ENCODE peak calls at places on chromosomes 12 and 14, in four cellular contexts. K is GM12878, W is HepG2, V is WTC11. M is an unnamed sample.

GRCh38 chr12:34403706-34404376 is 381.5 kb downstream of the ALG10 start:
- DNase-seq in K (no peak), W (no peak), V (peak; percentile 3), M (peak; percentile 0)

GRCh38 chr12:132429122-132429931 is 60.6 kb upstream of the FBRSL1 start:
- DNase-seq in K (no peak), W (peak; percentile 20), V (peak; percentile 52), M (no peak)

GRCh38 chr14:91038439-91038838 is 22.0 kb downstream of the RPS6KA5 start:
- DNase-seq in K (no peak), W (no peak), V (no peak), M (no peak)

GRCh38 chr12:53990311-53991076 is 5.5 kb downstream of the HOXC10 start:
- DNase-seq in K (no peak), W (no peak), V (no peak), M (no peak)

GRCh38 chr14:104438166-104438887 is 141.2 kb upstream of the C14orf180 start:
- DNase-seq in K (no peak), W (no peak), V (no peak), M (peak; percentile 1)

GRCh38 chr12:2291182-2291832 is 238.5 kb downstream of the CACNA1C start:
- DNase-seq in K (no peak), W (peak; percentile 33), V (peak; percentile 64), M (peak; percentile 81)

GRCh38 chr12:105977256-105978051 is 161.3 kb downstream of the NUAK1 start:
- DNase-seq in K (no peak), W (no peak), V (no peak), M (no peak)

GRCh38 chr12:3236345-3237153 is 159.4 kb downstream of the TSPAN9 start:
- DNase-seq in K (no peak), W (peak; percentile 29), V (peak; percentile 52), M (peak; percentile 57)

GRCh38 chr14:65790185-65790815 is 377.8 kb downstream of the FUT8 start:
- DNase-seq in K (no peak), W (no peak), V (no peak), M (no peak)

GRCh38 chr12:53122961-53123468 is 19.7 kb downstream of the SOAT2 start:
- DNase-seq in K (no peak), W (no peak), V (no peak), M (no peak)

GRCh38 chr12:53174881-53175491 is 5.5 kb upstream of the ZNF740 start:
- DNase-seq in K (no peak), W (peak; percentile 94), V (peak; percentile 63), M (no peak)

GRCh38 chr12:68871899-68872298 is 61.1 kb downstream of the CPM start:
- DNase-seq in K (no peak), W (peak; percentile 23), V (peak; percentile 23), M (no peak)

GRCh38 chr12:81863406-81863805 is 104.3 kb upstream of the PPFIA2 start:
- DNase-seq in K (no peak), W (no peak), V (no peak), M (no peak)

GRCh38 chr14:101584049-101584859 is 23.0 kb downstream of the DIO3 start:
- DNase-seq in K (no peak), W (no peak), V (no peak), M (peak; percentile 81)

GRCh38 chr12:62466018-62466595 is 519 bp upstream of the MON2 start:
- DNase-seq in K (no peak), W (peak; percentile 6), V (peak; percentile 24), M (peak; percentile 53)

GRCh38 chr12:94745562-94745961 is 95.2 kb upstream of the TMCC3 start:
- DNase-seq in K (no peak), W (no peak), V (no peak), M (no peak)

GRCh38 chr14:71070169-71070568 is 162.9 kb downstream of the PCNX1 start:
- DNase-seq in K (no peak), W (no peak), V (no peak), M (no peak)

GRCh38 chr14:104782823-104783170 is 12.8 kb downstream of the AKT1 start:
- DNase-seq in K (no peak), W (no peak), V (no peak), M (no peak)

GRCh38 chr12:89421093-89421835 is 69.0 kb upstream of the DUSP6 start:
- DNase-seq in K (no peak), W (no peak), V (no peak), M (no peak)

GRCh38 chr12:92039048-92039447 is 106.6 kb downstream of the BTG1 start:
- DNase-seq in K (no peak), W (no peak), V (no peak), M (no peak)

GRCh38 chr12:8088574-8088973 is 6.5 kb downstream of the NECAP1 start:
- DNase-seq in K (no peak), W (no peak), V (no peak), M (no peak)

GRCh38 chr14:33986804-33987203 is 35.9 kb upstream of the EGLN3 start:
- DNase-seq in K (no peak), W (no peak), V (no peak), M (no peak)

GRCh38 chr12:108995370-108995992 is 25.4 kb downstream of the SVOP start:
- DNase-seq in K (no peak), W (no peak), V (no peak), M (no peak)

DNA sequence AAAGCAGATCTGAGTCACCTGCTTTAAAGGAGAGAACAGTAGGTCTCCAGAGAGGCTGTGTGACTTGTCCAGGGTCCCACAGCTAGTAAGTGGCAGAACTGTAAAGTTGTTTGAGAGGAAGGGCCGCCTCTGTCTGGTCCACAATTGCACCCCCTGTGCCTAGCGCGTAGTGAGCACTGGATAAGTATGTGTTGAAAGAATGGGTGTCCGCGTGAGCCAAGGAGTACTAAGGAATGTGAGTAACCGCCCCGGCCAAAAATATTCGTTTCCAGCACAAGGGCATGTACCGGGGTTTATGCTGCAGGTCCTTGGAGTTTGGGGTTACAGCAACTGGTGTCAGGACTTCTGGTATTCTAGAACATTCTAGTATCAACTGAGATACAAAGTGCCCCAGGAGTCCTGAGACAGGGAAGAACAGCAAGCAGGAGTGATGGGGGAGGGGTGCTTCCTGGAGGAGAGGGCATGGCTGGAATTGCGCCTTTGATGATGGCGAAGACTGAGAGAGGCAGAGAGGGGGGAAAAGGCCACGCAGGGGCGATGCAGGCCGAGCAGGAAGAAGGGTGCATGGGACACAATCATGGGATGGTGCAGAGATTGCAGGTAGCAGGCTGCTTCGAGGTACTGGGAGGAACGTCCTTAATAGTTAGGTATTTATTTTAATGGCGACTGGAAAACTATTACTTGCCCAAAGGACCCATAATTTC is 91.0 kb downstream of the SCARB1 start:
- DNase-seq in K (no peak), W (no peak), V (no peak), M (no peak)
- TF ChIP-seq CBFB in K (no peak), W (no peak), V (no peak), M (no peak)

DNA sequence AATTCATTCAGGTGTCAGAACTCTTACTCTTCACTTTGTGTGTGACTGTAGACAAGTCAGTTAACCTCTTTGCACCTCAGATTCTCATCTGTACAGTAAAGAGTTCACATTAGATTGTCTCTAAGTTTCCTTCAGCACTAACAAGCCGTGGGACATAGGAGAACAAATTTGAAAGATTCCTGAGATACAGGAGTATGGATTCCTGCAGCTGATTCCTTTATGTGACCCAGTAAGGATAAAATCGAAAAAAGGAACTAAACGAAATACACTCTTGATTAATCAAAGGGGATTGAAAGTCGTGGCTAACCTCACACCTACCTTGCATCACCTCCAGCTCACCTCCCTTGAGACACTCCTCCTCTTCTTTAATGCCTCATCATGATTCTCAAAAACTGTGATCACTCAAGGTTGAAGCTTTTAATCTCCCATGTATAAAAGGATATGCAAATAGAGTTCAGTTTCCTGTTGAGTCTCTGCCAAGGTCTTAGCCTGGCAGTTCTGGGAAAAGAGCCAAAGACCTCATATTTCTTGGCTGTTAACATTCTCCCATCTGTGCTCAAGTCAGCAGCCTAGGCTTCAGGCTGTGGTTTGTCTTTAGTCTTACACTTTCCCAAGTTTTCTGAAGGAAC is 156.6 kb downstream of the DAD1 start:
- DNase-seq in K (no peak), W (no peak), V (no peak), M (no peak)
- TF ChIP-seq CBFB in K (no peak), W (no peak), V (no peak), M (no peak)

GRCh38 chr12:112134731-112135130 is 9.4 kb downstream of the TRAFD1 start:
- DNase-seq in K (no peak), W (no peak), V (no peak), M (no peak)
- TF ChIP-seq CBFB in K (no peak), W (no peak), V (no peak), M (no peak)

GRCh38 chr12:740921-741320 is 11.5 kb upstream of the WNK1 start:
- DNase-seq in K (no peak), W (no peak), V (no peak), M (no peak)
- TF ChIP-seq CBFB in K (no peak), W (no peak), V (no peak), M (no peak)

GRCh38 chr12:6295187-6295811 is 15.2 kb upstream of the PLEKHG6 start:
- DNase-seq in K (no peak), W (peak; percentile 98), V (no peak), M (peak; percentile 55)

GRCh38 chr12:6297170-6297569 is 13.3 kb upstream of the PLEKHG6 start:
- DNase-seq in K (no peak), W (no peak), V (no peak), M (no peak)

GRCh38 chr12:6292606-6293005 is 17.9 kb upstream of the PLEKHG6 start:
- DNase-seq in K (no peak), W (peak; percentile 43), V (no peak), M (no peak)

GRCh38 chr12:6294156-6294532 is 16.3 kb upstream of the PLEKHG6 start:
- DNase-seq in K (no peak), W (no peak), V (no peak), M (no peak)

GRCh38 chr12:6294533-6295186 is 15.8 kb upstream of the PLEKHG6 start:
- DNase-seq in K (no peak), W (peak; percentile 87), V (no peak), M (no peak)
- TF ChIP-seq CBFB in K (no peak), W (no peak), V (no peak), M (no peak)

M was measured in K562.